ENCODE peak calls at places on chromosomes 1 and 21, in seven cellular contexts. A is amniotic stem cell; S is NCI-H510A treated with DMSO at 0.1 percent for 48 hours; Y is stimulated activated CD4-positive, alpha-beta T cell treated with anti-CD3 and anti-CD28 coated beads, Interleukin-4, amount 100 ng/mL, for 48 hours; C is AG10803; G is T-helper 1 cell; V is right atrium auricular region. D is an unnamed sample.

GRCh38 chr21:43362306-43362927 is 64.5 kb downstream of the SIK1 start:
- DNase-seq in A (no peak), S (peak), Y (peak), C (peak), G (peak), V (peak), D (peak)

GRCh38 chr1:197799271-197799670 is 24.0 kb upstream of the DENND1B start:
- DNase-seq in A (peak), S (no peak), Y (no peak), C (peak), G (no peak), V (no peak), D (no peak)

GRCh38 chr1:151147132-151147503 is 687 bp upstream of the SEMA6C start:
- DNase-seq in A (no peak), S (no peak), Y (no peak), C (peak), G (no peak), V (no peak), D (no peak)

GRCh38 chr1:3530086-3530930 is 75.8 kb downstream of the ARHGEF16 start:
- DNase-seq in A (no peak), S (peak), Y (no peak), C (no peak), G (no peak), V (no peak), D (no peak)

GRCh38 chr1:46158312-46159281 is 16.3 kb upstream of the TSPAN1 start:
- DNase-seq in A (no peak), S (no peak), Y (no peak), C (no peak), G (no peak), V (no peak), D (no peak)

GRCh38 chr1:199550384-199551067 is 477.0 kb upstream of the NR5A2 start:
- DNase-seq in A (no peak), S (peak), Y (no peak), C (peak), G (no peak), V (no peak), D (no peak)

GRCh38 chr21:41864311-41865001 is 14.7 kb downstream of the PRDM15 start:
- DNase-seq in A (no peak), S (no peak), Y (no peak), C (no peak), G (no peak), V (no peak), D (no peak)

GRCh38 chr1:94961994-94962744 is 35.3 kb upstream of the CNN3 start:
- DNase-seq in A (no peak), S (no peak), Y (no peak), C (no peak), G (no peak), V (no peak), D (no peak)

D was measured in T follicular helper cell.